ENCODE peak calls at places on chromosome 7, in seven cellular contexts. Q is thyroid gland; Z is stimulated activated CD4-positive, alpha-beta T cell treated with anti-CD3 and anti-CD28 coated beads, Interleukin-12 subunit alpha, Interleukin-12 subunit beta, amount 100 ng/mL, for 4 hours; R is cardiac fibroblast; E is HCT116; J is A549; C is adipocyte. N is an unnamed sample.

GRCh38 chr7:111835066-111835465 is 272.8 kb upstream of the IMMP2L start:
- DNase-seq in Q (no peak), Z (no peak), R (peak; percentile 88), E (no peak), J (no peak), C (peak; percentile 90), N (no peak)

GRCh38 chr7:131544021-131544420 is 12.4 kb downstream of the PODXL start:
- DNase-seq in Q (no peak), Z (no peak), R (no peak), E (no peak), J (no peak), C (no peak), N (no peak)

GRCh38 chr7:142629588-142630260 is 119.5 kb upstream of the PRSS1 start:
- DNase-seq in Q (no peak), Z (no peak), R (peak; percentile 65), E (no peak), J (no peak), C (peak; percentile 69), N (no peak)

GRCh38 chr7:55912748-55913158 is 25.5 kb downstream of the ZNF713 start:
- DNase-seq in Q (no peak), Z (no peak), R (no peak), E (no peak), J (no peak), C (peak; percentile 10), N (no peak)

GRCh38 chr7:118152149-118152548 is 31.8 kb upstream of the LSM8 start:
- DNase-seq in Q (no peak), Z (no peak), R (no peak), E (no peak), J (no peak), C (no peak), N (no peak)

GRCh38 chr7:143487566-143487965 is 9.9 kb downstream of the TAS2R41 start:
- DNase-seq in Q (peak; percentile 78), Z (no peak), R (peak; percentile 41), E (no peak), J (no peak), C (peak; percentile 24), N (no peak)

GRCh38 chr7:317643-318405 is 27.9 kb downstream of the FOXL3 start:
- DNase-seq in Q (no peak), Z (no peak), R (no peak), E (no peak), J (no peak), C (no peak), N (no peak)

GRCh38 chr7:144487906-144488305 is 84.4 kb upstream of the NOBOX start:
- DNase-seq in Q (no peak), Z (no peak), R (no peak), E (no peak), J (no peak), C (no peak), N (no peak)

GRCh38 chr7:38425509-38425908 is 152.1 kb upstream of the TARP start:
- DNase-seq in Q (no peak), Z (no peak), R (no peak), E (no peak), J (no peak), C (no peak), N (no peak)

GRCh38 chr7:40232242-40232929 is 97.6 kb downstream of the SUGCT start:
- DNase-seq in Q (peak; percentile 16), Z (no peak), R (peak; percentile 88), E (peak; percentile 42), J (peak; percentile 56), C (peak; percentile 90), N (no peak)

GRCh38 chr7:1567893-1568292 is 1.9 kb downstream of the PSMG3 start:
- DNase-seq in Q (no peak), Z (no peak), R (peak; percentile 41), E (no peak), J (no peak), C (no peak), N (no peak)